ENCODE peak calls at places on chromosomes 2 and 18, in four cellular contexts. J, Y, Q and V are unnamed samples.

GRCh38 chr2:98569197-98569793 is 39.0 kb downstream of the COA5 start:
- DNase-seq in J (peak; percentile 46), Y (peak; percentile 36), Q (peak; percentile 22), V (peak; percentile 24)

GRCh38 chr2:204846471-204846870 is 301.2 kb downstream of the PARD3B start:
- DNase-seq in Y (no peak), Q (no peak), J (no peak), V (no peak)

GRCh38 chr2:177467646-177468045 is 75.1 kb downstream of the AGPS start:
- DNase-seq in Y (no peak), Q (no peak), J (no peak), V (peak; percentile 31)

GRCh38 chr18:43277164-43277600 is at the start of gene SYT4:
- DNase-seq in Q (peak; percentile 10), J (peak; percentile 28), Y (peak; percentile 26), V (peak; percentile 87)

GRCh38 chr2:54329482-54330225 is 73.6 kb upstream of the TSPYL6 start:
- DNase-seq in J (no peak), Y (no peak), Q (no peak), V (no peak)

GRCh38 chr2:241363316-241363879 is 7.3 kb downstream of the FARP2 start:
- DNase-seq in J (no peak), Y (no peak), Q (no peak), V (no peak)

GRCh38 chr2:80326214-80326613 is 21.7 kb upstream of the LRRTM1 start:
- DNase-seq in Y (no peak), Q (peak; percentile 13), J (no peak), V (peak; percentile 25)

GRCh38 chr2:235747868-235748144 is 254.0 kb downstream of the AGAP1 start:
- DNase-seq in Y (no peak), Q (no peak), J (no peak), V (no peak)

GRCh38 chr2:165897074-165897683 is 56.4 kb downstream of the TTC21B start:
- DNase-seq in Y (no peak), J (no peak), Q (no peak), V (no peak)

GRCh38 chr18:48131042-48131441 is 200.6 kb upstream of the SMAD2 start:
- DNase-seq in Q (no peak), Y (no peak), J (no peak), V (no peak)

GRCh38 chr2:9809064-9809356 is 34.3 kb upstream of the TAF1B start:
- DNase-seq in J (no peak), Q (no peak), Y (no peak), V (no peak)

GRCh38 chr2:177646791-177647190 is 254.2 kb downstream of the AGPS start:
- DNase-seq in J (no peak), Q (no peak), Y (no peak), V (no peak)

GRCh38 chr18:48405108-48405507 is 4.1 kb downstream of the ZBTB7C start:
- DNase-seq in Q (no peak), J (no peak), Y (no peak), V (peak; percentile 15)

GRCh38 chr2:207041753-207042152 is 102.4 kb downstream of the CPO start:
- DNase-seq in Y (no peak), J (no peak), Q (no peak), V (no peak)

GRCh38 chr2:141554810-141555209 is 576.0 kb downstream of the LRP1B start:
- DNase-seq in J (no peak), Q (peak; percentile 64), Y (no peak), V (peak; percentile 42)

GRCh38 chr2:222698276-222698675 is 26.8 kb downstream of the MOGAT1 start:
- DNase-seq in Q (no peak), J (no peak), Y (no peak), V (no peak)

GRCh38 chr2:108607706-108608301 is 73.5 kb downstream of the LIMS1 start:
- DNase-seq in Q (peak; percentile 47), J (peak; percentile 28), Y (no peak), V (peak; percentile 63)

GRCh38 chr2:30680121-30680520 is 127.1 kb downstream of the CAPN13 start:
- DNase-seq in J (no peak), Y (no peak), Q (no peak), V (no peak)

GRCh38 chr18:77129150-77129551 is 3.4 kb downstream of the MBP start:
- DNase-seq in J (no peak), Q (no peak), Y (no peak), V (peak; percentile 81)

GRCh38 chr2:128420131-128420530 is 101.5 kb upstream of the HS6ST1 start:
- DNase-seq in Y (no peak), J (no peak), Q (no peak), V (no peak)

GRCh38 chr2:233414777-233415570 is 60.7 kb downstream of the DGKD start:
- DNase-seq in Q (peak; percentile 66), Y (no peak), J (peak; percentile 60), V (no peak)

GRCh38 chr2:202530038-202530437 is 104.7 kb upstream of the FAM117B start:
- DNase-seq in Y (no peak), Q (no peak), J (no peak), V (peak; percentile 45)

GRCh38 chr2:140786585-140786984 is 1344.2 kb downstream of the LRP1B start:
- DNase-seq in Y (no peak), Q (no peak), J (no peak), V (peak; percentile 61)

GRCh38 chr2:62144689-62145477 is 51.0 kb upstream of the B3GNT2 start:
- DNase-seq in J (no peak), Q (no peak), Y (no peak), V (no peak)

GRCh38 chr2:113707106-113707505 is 49.3 kb downstream of the SLC35F5 start:
- DNase-seq in Y (no peak), J (no peak), Q (no peak), V (no peak)

GRCh38 chr2:191635333-191636234 is 42.4 kb upstream of the NABP1 start:
- DNase-seq in Y (no peak), Q (no peak), J (no peak), V (no peak)

GRCh38 chr18:67742525-67742924 is 226.0 kb upstream of the DSEL start:
- DNase-seq in Y (no peak), J (no peak), Q (no peak), V (no peak)

GRCh38 chr2:173571021-173571821 is 216.5 kb downstream of the CDCA7 start:
- DNase-seq in J (no peak), Y (no peak), Q (peak; percentile 75), V (peak; percentile 62)

GRCh38 chr18:23231340-23232021 is 96.2 kb downstream of the CABLES1 start:
- DNase-seq in Q (no peak), J (peak; percentile 83), Y (peak; percentile 51), V (peak; percentile 96)

GRCh38 chr2:43068730-43069517 is 157.5 kb downstream of the ZFP36L2 start:
- DNase-seq in Q (no peak), J (no peak), Y (no peak), V (no peak)

GRCh38 chr2:177314194-177314593 is 49.7 kb upstream of the NFE2L2 start:
- DNase-seq in Y (no peak), Q (no peak), J (no peak), V (no peak)

GRCh38 chr2:237859533-237860272 is at the start of gene RAMP1:
- DNase-seq in Y (no peak), Q (no peak), J (no peak), V (peak; percentile 53)

GRCh38 chr2:184685999-184686841 is 87.9 kb downstream of the ZNF804A start:
- DNase-seq in J (no peak), Q (no peak), Y (no peak), V (peak; percentile 15)

GRCh38 chr2:238929242-238930081 is 81.6 kb downstream of the TWIST2 start:
- DNase-seq in Y (peak; percentile 56), J (peak; percentile 82), Q (no peak), V (peak; percentile 95)

GRCh38 chr18:37598966-37599896 is 33.6 kb upstream of the CELF4 start:
- DNase-seq in J (no peak), Q (no peak), Y (no peak), V (no peak)

DNA sequence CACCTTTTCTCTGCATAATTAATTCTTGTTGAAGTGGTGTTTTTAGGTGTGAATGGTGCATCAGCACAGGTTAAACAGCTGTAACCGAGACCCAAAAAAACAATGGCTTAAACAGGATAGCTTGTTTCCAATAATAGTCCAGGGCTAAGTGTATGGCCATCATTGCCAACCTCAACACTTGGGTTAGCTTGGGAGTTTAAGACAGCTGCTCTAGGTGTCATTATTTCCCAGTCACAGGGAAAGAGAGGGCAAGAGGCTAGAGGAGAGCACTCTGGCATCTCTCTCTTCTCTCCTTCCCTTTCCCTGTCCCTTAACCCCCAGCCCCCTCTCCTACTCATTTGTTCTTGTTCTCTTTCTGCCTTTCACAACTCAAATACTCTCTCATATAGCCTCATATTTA is 21.1 kb downstream of the BIRC6 start:
- DNase-seq in J (no peak), Y (no peak), Q (no peak), V (no peak)
- H3K4me1 ChIP-seq in J (peaks cover 5% of the 10 kb centered on the region), Y (peaks cover 40% of the 10 kb centered on the region), Q (peaks cover 35% of the 10 kb centered on the region), V (no peaks in the 10 kb centered on the region)

GRCh38 chr2:120245933-120246332 is 6.7 kb upstream of the RALB start:
- DNase-seq in Y (no peak), J (no peak), Q (no peak), V (no peak)
- H3K4me3 ChIP-seq in Y (no peak overlapping the region), J (no peak overlapping the region), Q (no peak overlapping the region), V (no peak overlapping the region)

DNA sequence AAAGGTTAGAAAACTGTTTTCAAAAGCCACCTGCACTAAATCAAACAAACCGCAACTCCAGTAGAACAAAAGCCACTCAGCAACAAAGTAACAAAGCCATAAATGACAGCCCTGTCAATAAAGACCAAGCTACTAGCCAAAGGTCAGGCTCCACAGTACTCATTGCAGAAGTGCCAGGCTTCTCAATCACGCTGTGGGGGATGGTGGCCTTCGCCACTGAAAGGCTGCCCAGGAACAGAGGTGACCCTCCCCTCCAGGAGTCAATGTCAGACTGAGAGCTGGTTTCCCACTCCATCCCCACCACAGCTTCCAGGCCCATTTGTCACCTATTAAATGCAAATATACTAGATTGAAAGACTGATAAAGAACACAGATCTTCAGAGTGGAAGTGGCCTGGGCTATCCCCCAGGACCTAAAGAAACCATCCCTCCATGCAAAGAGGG is 5.9 kb downstream of the ATP8B1 start:
- DNase-seq in Y (no peak), J (no peak), Q (no peak), V (no peak)
- H3K4me1 ChIP-seq in Y (peaks cover 77% of the 10 kb centered on the region), J (peaks cover 7% of the 10 kb centered on the region), Q (peaks cover 64% of the 10 kb centered on the region), V (no peaks in the 10 kb centered on the region)

DNA sequence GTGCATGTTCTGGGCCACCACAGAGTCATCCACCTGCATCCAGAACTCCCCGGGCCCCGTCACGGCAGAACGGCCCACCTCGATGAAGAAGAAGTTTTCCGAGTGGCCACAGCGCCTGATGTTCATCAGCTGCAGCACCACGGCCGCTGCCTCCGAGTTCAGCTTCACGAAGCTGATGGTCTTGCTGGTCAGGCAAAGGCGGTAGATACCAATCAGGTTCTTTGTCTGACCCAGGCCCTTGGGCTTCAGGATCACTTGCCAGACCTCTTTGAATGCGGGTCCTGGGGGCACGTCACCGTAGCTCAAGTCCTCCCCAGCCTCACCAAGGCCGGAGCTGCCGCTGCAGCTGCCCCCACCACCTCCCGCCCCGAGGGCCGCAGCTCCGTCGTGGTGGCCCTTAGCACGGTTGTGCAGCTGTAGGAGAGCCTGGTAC is 1.6 kb downstream of the IRS1 start:
- DNase-seq in J (peak; percentile 18), Q (no peak), Y (peak; percentile 18), V (no peak)
- H3K4me3 ChIP-seq in J (peak overlapping the region; percentile 79), Q (peak overlapping the region; percentile 80), Y (peak overlapping the region; percentile 89), V (peak overlapping the region; percentile 92)

GRCh38 chr2:96874099-96874831 is 4.4 kb upstream of the SEMA4C start:
- DNase-seq in Q (no peak), J (no peak), Y (no peak), V (no peak)
- H3K4me1 ChIP-seq in Q (peaks cover 7% of the 10 kb centered on the region), J (peaks cover 3% of the 10 kb centered on the region), Y (peaks cover 63% of the 10 kb centered on the region), V (peaks cover 10% of the 10 kb centered on the region)

DNA sequence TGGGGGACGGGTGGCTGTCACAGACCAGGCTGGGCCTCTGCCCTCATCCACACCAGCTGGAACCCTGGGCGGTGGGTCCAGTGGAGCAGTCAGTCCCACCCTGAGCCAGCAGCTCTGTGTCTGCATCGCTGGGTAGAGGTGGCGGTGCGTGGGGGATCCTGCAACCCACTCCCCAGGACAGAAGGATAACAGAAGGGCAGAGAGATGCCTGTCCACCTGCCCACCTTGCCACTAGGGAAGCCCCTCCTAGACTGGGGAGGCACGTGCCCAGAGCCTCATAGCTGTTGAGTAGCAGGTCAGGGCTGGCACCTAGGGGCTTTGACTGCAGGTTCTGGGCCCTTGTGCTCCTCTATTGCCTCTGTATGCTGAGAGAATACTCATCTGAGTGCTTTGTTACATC is 2.4 kb downstream of the ATOH8 start:
- DNase-seq in Q (no peak), J (no peak), Y (peak; percentile 12), V (no peak)
- H3K4me3 ChIP-seq in Q (peak overlapping the region; percentile 75), J (peak overlapping the region; percentile 95), Y (peak overlapping the region; percentile 98), V (no peak overlapping the region)